ENCODE peak calls at places on chromosomes 16 and 17, in six cellular contexts. One of them, this sample, is unnamed.
A peak's percentile ranks its signal among the peaks of the same experiment; 100 is the strongest.

GRCh38 chr17:65013613-65014391 is 42.7 kb downstream of the GNA13 start:
- DNase-seq in left ventricle myocardium superior: no peak
- DNase-seq in adrenal gland: peak; percentile 68
- DNase-seq in IMR-90: peak; percentile 93
- DNase-seq in renal cortical epithelial cell: peak; percentile 91
- DNase-seq in amniotic stem cell: no peak
- DNase-seq in this sample: no peak

GRCh38 chr17:68302066-68302564 is 10.8 kb downstream of the ARSG start:
- DNase-seq in left ventricle myocardium superior: no peak
- DNase-seq in adrenal gland: peak; percentile 57
- DNase-seq in IMR-90: peak; percentile 42
- DNase-seq in renal cortical epithelial cell: no peak
- DNase-seq in amniotic stem cell: no peak
- DNase-seq in this sample: no peak

GRCh38 chr17:60902399-60902798 is 224.7 kb downstream of the BCAS3 start:
- DNase-seq in left ventricle myocardium superior: no peak
- DNase-seq in adrenal gland: no peak
- DNase-seq in IMR-90: peak; percentile 48
- DNase-seq in renal cortical epithelial cell: no peak
- DNase-seq in amniotic stem cell: peak; percentile 23
- DNase-seq in this sample: no peak

GRCh38 chr17:35726609-35727460 is 4.6 kb upstream of the RASL10B start:
- DNase-seq in left ventricle myocardium superior: peak; percentile 78
- DNase-seq in adrenal gland: peak; percentile 70
- DNase-seq in IMR-90: peak; percentile 88
- DNase-seq in renal cortical epithelial cell: peak; percentile 69
- DNase-seq in amniotic stem cell: peak; percentile 58
- DNase-seq in this sample: no peak

GRCh38 chr17:77304051-77304745 is 163.4 kb downstream of the SEC14L1 start:
- DNase-seq in left ventricle myocardium superior: no peak
- DNase-seq in adrenal gland: no peak
- DNase-seq in IMR-90: no peak
- DNase-seq in renal cortical epithelial cell: no peak
- DNase-seq in amniotic stem cell: no peak
- DNase-seq in this sample: no peak

GRCh38 chr16:88662222-88662842 is 559 bp downstream of the MVD start:
- DNase-seq in left ventricle myocardium superior: no peak
- DNase-seq in adrenal gland: no peak
- DNase-seq in IMR-90: no peak
- DNase-seq in renal cortical epithelial cell: no peak
- DNase-seq in amniotic stem cell: no peak
- DNase-seq in this sample: peak; percentile 68

GRCh38 chr17:10748475-10749110 is 18.8 kb upstream of the TMEM220 start:
- DNase-seq in left ventricle myocardium superior: no peak
- DNase-seq in adrenal gland: no peak
- DNase-seq in IMR-90: no peak
- DNase-seq in renal cortical epithelial cell: no peak
- DNase-seq in amniotic stem cell: no peak
- DNase-seq in this sample: no peak

GRCh38 chr16:287298-287811 is 4.4 kb downstream of the PDIA2 start:
- DNase-seq in left ventricle myocardium superior: no peak
- DNase-seq in adrenal gland: no peak
- DNase-seq in IMR-90: no peak
- DNase-seq in renal cortical epithelial cell: no peak
- DNase-seq in amniotic stem cell: no peak
- DNase-seq in this sample: no peak

GRCh38 chr17:28747801-28748750 is 4.3 kb downstream of the TRAF4 start:
- DNase-seq in left ventricle myocardium superior: no peak
- DNase-seq in adrenal gland: no peak
- DNase-seq in IMR-90: no peak
- DNase-seq in renal cortical epithelial cell: no peak
- DNase-seq in amniotic stem cell: no peak
- DNase-seq in this sample: no peak

GRCh38 chr16:82260212-82260795 is 90.3 kb upstream of the MPHOSPH6 start:
- DNase-seq in left ventricle myocardium superior: no peak
- DNase-seq in adrenal gland: no peak
- DNase-seq in IMR-90: no peak
- DNase-seq in renal cortical epithelial cell: no peak
- DNase-seq in amniotic stem cell: no peak
- DNase-seq in this sample: no peak

GRCh38 chr17:44235583-44235936 is 16.1 kb upstream of the UBTF start:
- DNase-seq in left ventricle myocardium superior: no peak
- DNase-seq in adrenal gland: no peak
- DNase-seq in IMR-90: peak; percentile 73
- DNase-seq in renal cortical epithelial cell: peak; percentile 96
- DNase-seq in amniotic stem cell: no peak
- DNase-seq in this sample: no peak

GRCh38 chr17:66564992-66565465 is 262.6 kb downstream of the PRKCA start:
- DNase-seq in left ventricle myocardium superior: no peak
- DNase-seq in adrenal gland: no peak
- DNase-seq in IMR-90: peak; percentile 61
- DNase-seq in renal cortical epithelial cell: no peak
- DNase-seq in amniotic stem cell: no peak
- DNase-seq in this sample: no peak

GRCh38 chr16:7990864-7991263 is 599.4 kb downstream of the TMEM114 start:
- DNase-seq in left ventricle myocardium superior: no peak
- DNase-seq in adrenal gland: no peak
- DNase-seq in IMR-90: no peak
- DNase-seq in renal cortical epithelial cell: no peak
- DNase-seq in amniotic stem cell: no peak
- DNase-seq in this sample: no peak

GRCh38 chr16:80330803-80331202 is 210.0 kb upstream of the DYNLRB2 start:
- DNase-seq in left ventricle myocardium superior: no peak
- DNase-seq in adrenal gland: no peak
- DNase-seq in IMR-90: no peak
- DNase-seq in renal cortical epithelial cell: no peak
- DNase-seq in amniotic stem cell: no peak
- DNase-seq in this sample: no peak

GRCh38 chr17:58487589-58488427 is at the start of gene HSF5:
- DNase-seq in left ventricle myocardium superior: peak; percentile 48
- DNase-seq in adrenal gland: no peak
- DNase-seq in IMR-90: no peak
- DNase-seq in renal cortical epithelial cell: no peak
- DNase-seq in amniotic stem cell: no peak
- DNase-seq in this sample: peak; percentile 75

GRCh38 chr16:760498-761343 is at the start of gene MSLN:
- DNase-seq in left ventricle myocardium superior: no peak
- DNase-seq in adrenal gland: no peak
- DNase-seq in IMR-90: no peak
- DNase-seq in renal cortical epithelial cell: peak; percentile 33
- DNase-seq in amniotic stem cell: no peak
- DNase-seq in this sample: peak; percentile 73

GRCh38 chr16:85136213-85136704 is 24.0 kb upstream of the CIBAR2 start:
- DNase-seq in left ventricle myocardium superior: peak; percentile 60
- DNase-seq in adrenal gland: peak; percentile 78
- DNase-seq in IMR-90: no peak
- DNase-seq in renal cortical epithelial cell: no peak
- DNase-seq in amniotic stem cell: no peak
- DNase-seq in this sample: peak; percentile 82

GRCh38 chr16:80437707-80438106 is 103.1 kb upstream of the DYNLRB2 start:
- DNase-seq in left ventricle myocardium superior: no peak
- DNase-seq in adrenal gland: no peak
- DNase-seq in IMR-90: no peak
- DNase-seq in renal cortical epithelial cell: no peak
- DNase-seq in amniotic stem cell: no peak
- DNase-seq in this sample: no peak

GRCh38 chr17:74605361-74605760 is 13.3 kb upstream of the CD300LD start:
- DNase-seq in left ventricle myocardium superior: peak; percentile 62
- DNase-seq in adrenal gland: peak; percentile 84
- DNase-seq in IMR-90: peak; percentile 41
- DNase-seq in renal cortical epithelial cell: peak; percentile 61
- DNase-seq in amniotic stem cell: peak; percentile 14
- DNase-seq in this sample: no peak

GRCh38 chr16:68265078-68265925 is 976 bp downstream of the SLC7A6 start:
- DNase-seq in left ventricle myocardium superior: peak; percentile 71
- DNase-seq in adrenal gland: peak; percentile 91
- DNase-seq in IMR-90: peak; percentile 69
- DNase-seq in renal cortical epithelial cell: peak; percentile 87
- DNase-seq in amniotic stem cell: peak; percentile 36
- DNase-seq in this sample: peak; percentile 87